ENCODE peak calls at places on chromosomes 11 and 22, in five cellular contexts. M, K, V, S and L are unnamed samples.

GRCh38 chr11:73510877-73511276 is 87.0 kb downstream of the FAM168A start:
- DNase-seq in K (no peak), V (no peak), S (no peak), M (no peak), L (no peak)

GRCh38 chr11:116148056-116148455 is 624.7 kb downstream of the BUD13 start:
- DNase-seq in K (no peak), M (no peak), V (no peak), S (no peak), L (no peak)

GRCh38 chr11:47106839-47107520 is 69.7 kb downstream of the ARFGAP2 start:
- DNase-seq in M (no peak), V (no peak), S (peak), K (no peak), L (no peak)

GRCh38 chr22:30982501-30982900 is 13.4 kb downstream of the TUG1 start:
- DNase-seq in M (no peak), V (no peak), K (no peak), S (no peak), L (no peak)

GRCh38 chr11:115617767-115618166 is 113.6 kb upstream of the CADM1 start:
- DNase-seq in V (no peak), K (no peak), M (no peak), S (no peak), L (no peak)

GRCh38 chr11:8948901-8949300 is 6.1 kb upstream of the ASCL3 start:
- DNase-seq in V (no peak), M (no peak), K (no peak), S (no peak), L (peak)

GRCh38 chr11:22130462-22131053 is 62.3 kb upstream of the ANO5 start:
- DNase-seq in K (no peak), S (no peak), M (no peak), V (peak), L (peak)

GRCh38 chr11:43548921-43549320 is 131.6 kb upstream of the HSD17B12 start:
- DNase-seq in V (no peak), K (no peak), S (no peak), M (no peak), L (peak)

GRCh38 chr22:49292909-49293308 is 534.8 kb downstream of the BRD1 start:
- DNase-seq in K (no peak), V (no peak), M (peak), S (no peak), L (no peak)

GRCh38 chr11:115500547-115501503 is 3.4 kb downstream of the CADM1 start:
- DNase-seq in S (no peak), K (peak), V (peak), M (no peak), L (peak)

GRCh38 chr11:80899381-80899780 is 1458.6 kb upstream of the TENM4 start:
- DNase-seq in M (no peak), S (no peak), K (no peak), V (no peak), L (peak)

GRCh38 chr11:67381244-67381972 is 8.0 kb upstream of the CLCF1 start:
- DNase-seq in S (no peak), K (no peak), V (peak), M (no peak), L (peak)

GRCh38 chr11:27085605-27086004 is 45.0 kb downstream of the BBOX1 start:
- DNase-seq in S (no peak), V (no peak), M (no peak), K (no peak), L (no peak)

GRCh38 chr22:26174280-26174679 is 5.0 kb downstream of the SEZ6L start:
- DNase-seq in V (peak), M (no peak), S (peak), K (no peak), L (peak)

GRCh38 chr11:78586452-78587046 is 11.9 kb upstream of the NARS2 start:
- DNase-seq in S (no peak), M (no peak), V (peak), K (no peak), L (peak)

GRCh38 chr11:65503923-65504670 is 5.3 kb downstream of the MALAT1 start:
- DNase-seq in S (no peak), M (no peak), V (no peak), K (no peak), L (no peak)

GRCh38 chr22:31556627-31557203 is 60.4 kb downstream of the SFI1 start:
- DNase-seq in M (no peak), S (no peak), K (peak), V (peak), L (peak)

GRCh38 chr22:30863161-30863833 is 105.3 kb downstream of the MORC2 start:
- DNase-seq in V (no peak), K (peak), S (no peak), M (no peak), L (no peak)

GRCh38 chr11:107780136-107780535 is 68.3 kb upstream of the SLN start:
- DNase-seq in M (no peak), V (no peak), K (no peak), S (no peak), L (no peak)

GRCh38 chr11:26761382-26761781 is 39.5 kb upstream of the SLC5A12 start:
- DNase-seq in V (no peak), M (no peak), K (no peak), S (no peak), L (no peak)

GRCh38 chr22:49833340-49834007 is 5.8 kb upstream of the BRD1 start:
- DNase-seq in M (no peak), V (no peak), K (no peak), S (no peak), L (no peak)

GRCh38 chr11:61964941-61965282 is 2.5 kb downstream of the FTH1 start:
- DNase-seq in K (no peak), S (no peak), V (no peak), M (peak), L (no peak)

GRCh38 chr11:36383200-36383599 is 87.1 kb downstream of the PRR5L start:
- DNase-seq in S (no peak), K (no peak), M (no peak), V (no peak), L (no peak)

GRCh38 chr11:1531961-1532586 is 40.0 kb downstream of the DUSP8 start:
- DNase-seq in M (no peak), S (peak), K (no peak), V (no peak), L (no peak)